ENCODE peak calls at places on chromosomes 7 and 10, in nine cellular contexts. W, S, C, I, R, E, F, L and O are unnamed samples.

GRCh38 chr7:69185170-69185569 is 413.1 kb upstream of the AUTS2 start:
- DNase-seq in W (no peak), S (no peak), C (no peak), I (no peak), R (no peak), E (no peak), F (no peak), L (no peak), O (no peak)

GRCh38 chr7:55570939-55571338 is 1.4 kb downstream of the VOPP1 start:
- DNase-seq in W (no peak), S (no peak), C (no peak), I (no peak), R (peak), E (no peak), F (no peak), L (no peak), O (no peak)

GRCh38 chr7:36430881-36431280 is 41.2 kb downstream of the ANLN start:
- DNase-seq in W (no peak), S (no peak), C (no peak), I (no peak), R (peak), E (no peak), F (no peak), L (no peak), O (no peak)

GRCh38 chr7:81648716-81649115 is 121.1 kb downstream of the HGF start:
- DNase-seq in W (no peak), S (no peak), C (peak), I (no peak), R (no peak), E (no peak), F (no peak), L (no peak), O (no peak)

GRCh38 chr7:90938371-90938770 is 325.9 kb upstream of the FZD1 start:
- DNase-seq in W (no peak), S (no peak), C (no peak), I (no peak), R (no peak), E (no peak), F (no peak), L (no peak), O (no peak)

GRCh38 chr7:8435120-8435519 is 1.7 kb downstream of the NXPH1 start:
- DNase-seq in W (no peak), S (peak), C (no peak), I (no peak), R (no peak), E (no peak), F (no peak), L (peak), O (no peak)

GRCh38 chr7:155885162-155886160 is 73.2 kb upstream of the SHH start:
- DNase-seq in W (peak), S (peak), C (no peak), I (peak), R (peak), E (no peak), F (no peak), L (no peak), O (no peak)

GRCh38 chr7:132394283-132395003 is 181.8 kb downstream of the PLXNA4 start:
- DNase-seq in W (no peak), S (no peak), C (peak), I (no peak), R (peak), E (no peak), F (no peak), L (peak), O (peak)

GRCh38 chr7:36040679-36041078 is 112.4 kb upstream of the EEPD1 start:
- DNase-seq in W (no peak), S (no peak), C (no peak), I (no peak), R (peak), E (no peak), F (no peak), L (no peak), O (no peak)

GRCh38 chr7:94258856-94259255 is 135.8 kb upstream of the COL1A2 start:
- DNase-seq in W (no peak), S (no peak), C (no peak), I (no peak), R (no peak), E (no peak), F (no peak), L (peak), O (no peak)

GRCh38 chr10:105195831-105196230 is 554.7 kb downstream of the SORCS3 start:
- DNase-seq in W (no peak), S (no peak), C (no peak), I (no peak), R (no peak), E (no peak), F (no peak), L (no peak), O (no peak)

GRCh38 chr10:59991661-59992060 is 85.3 kb upstream of the CCDC6 start:
- DNase-seq in W (no peak), S (no peak), C (no peak), I (peak), R (peak), E (no peak), F (no peak), L (peak), O (no peak)

GRCh38 chr10:122239578-122240257 is 31.4 kb upstream of the BTBD16 start:
- DNase-seq in W (peak), S (peak), C (no peak), I (no peak), R (peak), E (no peak), F (no peak), L (peak), O (no peak)

GRCh38 chr7:41796331-41796730 is 93.4 kb upstream of the INHBA start:
- DNase-seq in W (no peak), S (no peak), C (no peak), I (no peak), R (no peak), E (no peak), F (no peak), L (no peak), O (no peak)

GRCh38 chr7:134878731-134879295 is 99.4 kb downstream of the CALD1 start:
- DNase-seq in W (no peak), S (no peak), C (peak), I (no peak), R (no peak), E (no peak), F (no peak), L (no peak), O (no peak)

GRCh38 chr10:119233821-119234220 is 26.4 kb downstream of the GRK5 start:
- DNase-seq in W (peak), S (no peak), C (no peak), I (no peak), R (peak), E (no peak), F (no peak), L (no peak), O (no peak)

GRCh38 chr10:119233123-119233820 is 25.9 kb downstream of the GRK5 start:
- DNase-seq in W (peak), S (no peak), C (no peak), I (no peak), R (no peak), E (no peak), F (no peak), L (no peak), O (no peak)

GRCh38 chr10:119235381-119235780 is 28.0 kb downstream of the GRK5 start:
- DNase-seq in W (no peak), S (no peak), C (no peak), I (no peak), R (peak), E (no peak), F (no peak), L (no peak), O (no peak)

GRCh38 chr10:119227825-119228224 is 20.5 kb downstream of the GRK5 start:
- DNase-seq in W (no peak), S (no peak), C (no peak), I (no peak), R (no peak), E (no peak), F (no peak), L (no peak), O (no peak)

DNA sequence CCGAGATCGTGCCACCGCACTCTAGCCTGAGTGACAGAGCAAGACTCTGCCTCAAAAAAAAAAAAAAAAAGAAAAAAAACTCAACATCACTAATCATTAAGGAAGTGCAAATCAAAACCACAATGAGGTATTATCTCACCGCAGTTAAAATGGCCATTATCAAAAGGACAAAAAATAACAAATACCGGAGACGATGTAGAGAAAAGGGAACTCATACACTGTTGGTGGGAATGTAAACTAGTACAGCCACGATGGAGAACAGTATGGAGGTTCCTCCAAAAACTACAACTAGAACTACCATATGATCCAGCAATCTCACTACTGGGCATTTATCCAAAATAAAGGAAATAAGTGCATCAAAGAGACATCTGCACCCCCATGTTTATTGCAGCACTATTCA is 24.3 kb downstream of the GRK5 start:
- DNase-seq in W (no peak), S (no peak), C (no peak), I (no peak), R (peak), E (no peak), F (no peak), L (no peak), O (no peak)
- H3K27ac ChIP-seq in W (no peak), S (no peak), C (no peak), I (no peak), R (no peak), E (no peak), F (no peak), L (no peak), O (no peak)

DNA sequence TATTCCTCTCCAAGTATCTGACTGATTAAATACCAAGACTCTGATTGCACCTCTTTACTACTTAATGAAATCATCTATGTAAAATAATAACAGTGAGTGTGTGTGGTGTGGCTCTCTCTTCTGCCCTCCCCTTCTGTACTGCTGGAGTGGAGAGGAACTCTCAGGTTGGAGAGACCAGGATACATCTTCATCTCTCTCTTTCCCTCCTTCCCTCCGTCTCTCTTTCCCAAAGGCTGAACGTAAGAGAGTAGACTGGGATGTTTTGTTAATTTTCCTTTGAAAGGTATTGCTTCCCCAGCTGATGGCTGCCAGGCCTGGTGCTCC is 272 bp upstream of the GJC3 start:
- DNase-seq in W (no peak), S (no peak), C (no peak), I (no peak), R (no peak), E (no peak), F (no peak), L (no peak), O (no peak)
- H3K27ac ChIP-seq in W (no peak), S (no peak), C (no peak), I (no peak), R (no peak), E (no peak), F (peak), L (no peak), O (no peak)

DNA sequence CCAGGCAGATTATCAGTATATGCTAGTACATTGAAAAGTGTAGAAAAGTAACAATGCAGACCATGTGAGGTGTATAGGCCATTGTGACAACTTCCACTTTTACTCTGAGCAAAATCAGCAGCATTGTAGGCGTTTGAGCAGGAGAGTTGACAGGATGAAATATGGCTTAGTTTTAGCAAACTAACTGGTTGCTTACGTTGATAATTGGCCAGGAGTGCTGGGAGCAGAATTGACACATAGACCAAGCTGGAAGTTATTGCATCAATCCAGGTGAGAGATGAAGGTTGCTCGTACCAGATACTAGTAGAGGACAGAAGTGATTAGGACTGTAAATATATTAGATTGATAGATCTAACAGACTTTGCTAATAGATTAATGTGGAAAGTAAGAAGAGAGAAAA is 46.0 kb downstream of the LCOR start:
- DNase-seq in W (no peak), S (no peak), C (no peak), I (peak), R (no peak), E (no peak), F (no peak), L (no peak), O (no peak)
- H3K27ac ChIP-seq in W (no peak), S (no peak), C (no peak), I (no peak), R (peak), E (no peak), F (no peak), L (no peak), O (no peak)

GRCh38 chr10:61272781-61273180 is 180.4 kb downstream of the TMEM26 start:
- DNase-seq in W (no peak), S (no peak), C (no peak), I (no peak), R (no peak), E (no peak), F (no peak), L (no peak), O (no peak)

GRCh38 chr10:61271127-61271780 is 181.9 kb downstream of the TMEM26 start:
- DNase-seq in W (no peak), S (no peak), C (no peak), I (no peak), R (peak), E (no peak), F (no peak), L (peak), O (no peak)
- H3K27ac ChIP-seq in W (no peak), S (no peak), C (no peak), I (no peak), R (no peak), E (no peak), F (no peak), L (no peak), O (no peak)

GRCh38 chr10:45652511-45652910 is 20.1 kb downstream of the ZFAND4 start:
- DNase-seq in W (no peak), S (no peak), C (no peak), I (no peak), R (no peak), E (no peak), F (no peak), L (no peak), O (no peak)

GRCh38 chr10:45657033-45657926 is 15.3 kb downstream of the ZFAND4 start:
- DNase-seq in W (no peak), S (no peak), C (peak), I (peak), R (no peak), E (no peak), F (no peak), L (no peak), O (no peak)

GRCh38 chr10:45655219-45655618 is 17.4 kb downstream of the ZFAND4 start:
- DNase-seq in W (no peak), S (no peak), C (no peak), I (no peak), R (no peak), E (no peak), F (no peak), L (no peak), O (no peak)

GRCh38 chr10:45649296-45649695 is 23.3 kb downstream of the ZFAND4 start:
- DNase-seq in W (no peak), S (no peak), C (no peak), I (no peak), R (no peak), E (no peak), F (no peak), L (no peak), O (no peak)

GRCh38 chr10:45653454-45653853 is 19.1 kb downstream of the ZFAND4 start:
- DNase-seq in W (no peak), S (no peak), C (no peak), I (no peak), R (no peak), E (no peak), F (no peak), L (no peak), O (no peak)
- H3K27ac ChIP-seq in W (no peak), S (no peak), C (no peak), I (no peak), R (no peak), E (no peak), F (no peak), L (no peak), O (no peak)